ENCODE peak calls at places on chromosomes 1 and 21, in five cellular contexts. Q is sigmoid colon, A is Peyer's patch, I is stomach, L is heart right ventricle. T is an unnamed sample.

GRCh38 chr21:42252267-42252666 is 33.3 kb downstream of the ABCG1 start:
- DNase-seq in L (no peak), I (no peak), Q (no peak), A (no peak), T (no peak)

GRCh38 chr1:183304466-183305122 is 113.6 kb downstream of the NMNAT2 start:
- DNase-seq in I (no peak), A (no peak), Q (no peak), L (no peak), T (no peak)

GRCh38 chr1:20192364-20192763 is 6.0 kb upstream of the PLA2G2C start:
- DNase-seq in I (no peak), Q (no peak), L (no peak), A (no peak), T (no peak)

GRCh38 chr1:203090667-203091320 is 5.0 kb upstream of the MYOG start:
- DNase-seq in A (no peak), Q (no peak), I (peak; percentile 8), L (no peak), T (no peak)

GRCh38 chr1:102879439-102879993 is 228.8 kb downstream of the COL11A1 start:
- DNase-seq in L (no peak), Q (no peak), I (no peak), A (no peak), T (no peak)

GRCh38 chr1:93140106-93140505 is 40.1 kb downstream of the TMED5 start:
- DNase-seq in Q (no peak), A (no peak), I (no peak), L (no peak), T (no peak)

GRCh38 chr1:221440658-221441057 is 301.2 kb downstream of the DUSP10 start:
- DNase-seq in I (no peak), L (no peak), A (no peak), Q (peak; percentile 79), T (no peak)

GRCh38 chr1:43415901-43416300 is 26.2 kb downstream of the SZT2 start:
- DNase-seq in Q (no peak), L (no peak), I (no peak), A (no peak), T (no peak)

GRCh38 chr1:151680812-151681211 is 35.8 kb downstream of the CELF3 start:
- DNase-seq in A (no peak), L (no peak), Q (no peak), I (no peak), T (no peak)

GRCh38 chr1:218666263-218666662 is 321.1 kb downstream of the TGFB2 start:
- DNase-seq in A (no peak), L (no peak), Q (no peak), I (no peak), T (no peak)

GRCh38 chr1:158794247-158794646 is 13.2 kb upstream of the OR6N2 start:
- DNase-seq in A (no peak), Q (no peak), I (no peak), L (no peak), T (no peak)

GRCh38 chr1:171801395-171801990 is 20.0 kb downstream of the METTL13 start:
- DNase-seq in L (no peak), I (no peak), Q (no peak), A (no peak), T (no peak)

GRCh38 chr1:151401125-151401788 is 1.9 kb downstream of the PSMB4 start:
- DNase-seq in Q (no peak), A (no peak), L (no peak), I (no peak), T (no peak)

GRCh38 chr1:228087771-228088251 is 5.3 kb downstream of the ARF1 start:
- DNase-seq in Q (peak; percentile 58), L (no peak), I (no peak), A (no peak), T (peak; percentile 23)

GRCh38 chr1:21537511-21537931 is 28.3 kb downstream of the ALPL start:
- DNase-seq in I (peak; percentile 42), Q (no peak), A (no peak), L (peak; percentile 64), T (no peak)

GRCh38 chr21:33112670-33113596 is 43.0 kb downstream of the OLIG1 start:
- DNase-seq in I (no peak), A (no peak), Q (peak; percentile 38), L (no peak), T (no peak)

GRCh38 chr1:192521734-192522133 is 53.8 kb upstream of the RGS1 start:
- DNase-seq in L (no peak), I (no peak), A (no peak), Q (no peak), T (no peak)

GRCh38 chr1:197868751-197869501 is 33.5 kb upstream of the C1orf53 start:
- DNase-seq in Q (no peak), A (no peak), L (no peak), I (no peak), T (peak; percentile 12)

GRCh38 chr1:13584876-13585598 is 1.4 kb downstream of the PDPN start:
- DNase-seq in Q (no peak), L (no peak), A (no peak), I (no peak), T (no peak)

DNA sequence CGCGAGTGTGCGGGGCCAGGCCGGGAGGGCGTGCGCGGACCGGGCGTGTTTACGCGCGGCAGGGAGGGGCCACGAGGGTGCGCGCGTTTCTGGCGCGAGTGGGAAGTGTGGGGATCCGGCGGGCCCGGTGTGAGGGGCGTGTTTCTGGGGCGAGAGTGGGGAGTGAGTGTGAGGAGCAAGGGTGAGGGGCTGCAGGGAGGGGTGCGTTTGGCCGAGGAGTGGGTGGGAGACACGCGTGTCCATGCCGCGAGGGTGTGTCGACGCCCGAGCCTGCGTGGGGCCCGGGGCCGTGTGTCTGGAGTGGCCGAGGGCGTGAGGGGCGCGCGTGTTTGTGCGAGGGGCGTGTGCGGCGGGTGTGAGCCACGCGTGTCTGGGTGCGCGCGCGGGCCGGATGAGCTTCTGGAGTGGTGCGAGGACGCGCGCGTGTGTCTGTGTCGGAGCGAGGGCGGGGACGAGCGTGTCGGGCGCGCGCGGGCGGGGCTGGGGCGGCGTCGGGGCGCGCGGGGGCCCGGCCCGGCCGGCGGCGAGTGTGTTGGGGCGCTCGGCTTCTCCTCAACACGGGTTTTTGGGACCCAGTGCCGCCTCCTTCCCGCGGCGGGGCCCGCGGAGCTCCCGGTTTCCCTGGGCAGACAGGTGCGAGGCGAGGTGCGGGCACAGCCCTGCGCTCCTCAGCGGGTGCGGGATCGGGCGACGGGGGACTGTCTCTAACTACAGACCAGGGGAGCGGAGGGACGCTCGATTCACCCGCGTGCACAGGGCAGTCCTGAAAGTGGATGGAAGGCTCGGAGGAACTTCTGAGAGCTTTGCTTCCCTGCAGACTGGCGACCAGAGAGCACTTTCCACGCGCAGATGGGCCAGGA is 65.8 kb upstream of the VAMP3 start:
- DNase-seq in A (peak; percentile 21), L (peak; percentile 33), Q (peak; percentile 73), I (peak; percentile 38), T (peak; percentile 52)
- H3K4me3 ChIP-seq in A (peak overlapping the region; percentile 63), L (peak overlapping the region; percentile 25), Q (peak overlapping the region; percentile 53), I (peak overlapping the region; percentile 53), T (peak overlapping the region; percentile 56)

DNA sequence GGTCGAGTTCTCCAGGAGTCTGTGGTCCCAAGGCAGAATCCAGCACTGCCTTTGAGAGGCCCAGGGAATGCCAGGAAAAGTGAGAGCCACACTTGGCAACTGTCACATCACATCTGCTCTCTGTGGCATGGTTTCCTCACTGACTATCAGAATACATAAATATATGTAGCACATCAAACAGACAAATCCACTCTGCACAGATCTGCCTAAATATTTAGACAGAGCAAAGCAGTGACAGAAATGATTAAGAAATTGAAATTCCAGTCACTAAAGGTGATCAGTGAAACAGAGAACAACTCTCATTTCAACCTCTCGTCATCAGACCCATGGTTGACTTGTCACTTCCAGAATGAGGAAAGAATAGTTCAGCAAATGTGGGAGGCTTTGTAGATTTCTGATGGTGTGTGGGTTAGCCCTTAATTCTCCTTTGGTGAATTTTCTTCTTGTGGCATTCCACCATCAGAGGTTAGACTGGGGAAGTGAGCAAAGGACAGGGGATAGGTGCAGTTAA is 58.8 kb upstream of the MAN1A2 start:
- DNase-seq in L (no peak), A (no peak), I (no peak), Q (no peak), T (no peak)
- H3K9me3 ChIP-seq in L (no peaks in the 10 kb centered on the region), A (no peaks in the 10 kb centered on the region), I (no peaks in the 10 kb centered on the region), Q (no peaks in the 10 kb centered on the region), T (no peaks in the 10 kb centered on the region)

GRCh38 chr1:154199563-154199879 is 6.6 kb downstream of the CFAP141 start:
- DNase-seq in I (no peak), Q (no peak), A (no peak), L (no peak), T (no peak)

GRCh38 chr1:154193821-154194220 is 1.9 kb upstream of the TPM3 start:
- DNase-seq in L (no peak), I (peak; percentile 46), A (no peak), Q (no peak), T (no peak)

GRCh38 chr1:154198756-154199562 is 7.1 kb upstream of the TPM3 start:
- DNase-seq in A (peak; percentile 58), Q (no peak), L (no peak), I (no peak), T (peak; percentile 26)
- H3K4me3 ChIP-seq in A (no peak overlapping the region), Q (no peak overlapping the region), L (no peak overlapping the region), I (no peak overlapping the region), T (no peak overlapping the region)

GRCh38 chr1:2811526-2811905 is 10.0 kb upstream of the TTC34 start:
- DNase-seq in L (no peak), I (no peak), A (no peak), Q (no peak), T (no peak)

GRCh38 chr1:2812136-2812535 is 10.6 kb upstream of the TTC34 start:
- DNase-seq in Q (no peak), I (no peak), L (no peak), A (no peak), T (no peak)

GRCh38 chr1:2810899-2811525 is 9.5 kb upstream of the TTC34 start:
- DNase-seq in A (no peak), L (no peak), I (no peak), Q (no peak), T (no peak)

GRCh38 chr1:2814511-2815075 is 13.1 kb upstream of the TTC34 start:
- DNase-seq in Q (no peak), L (peak; percentile 9), I (no peak), A (no peak), T (no peak)

DNA sequence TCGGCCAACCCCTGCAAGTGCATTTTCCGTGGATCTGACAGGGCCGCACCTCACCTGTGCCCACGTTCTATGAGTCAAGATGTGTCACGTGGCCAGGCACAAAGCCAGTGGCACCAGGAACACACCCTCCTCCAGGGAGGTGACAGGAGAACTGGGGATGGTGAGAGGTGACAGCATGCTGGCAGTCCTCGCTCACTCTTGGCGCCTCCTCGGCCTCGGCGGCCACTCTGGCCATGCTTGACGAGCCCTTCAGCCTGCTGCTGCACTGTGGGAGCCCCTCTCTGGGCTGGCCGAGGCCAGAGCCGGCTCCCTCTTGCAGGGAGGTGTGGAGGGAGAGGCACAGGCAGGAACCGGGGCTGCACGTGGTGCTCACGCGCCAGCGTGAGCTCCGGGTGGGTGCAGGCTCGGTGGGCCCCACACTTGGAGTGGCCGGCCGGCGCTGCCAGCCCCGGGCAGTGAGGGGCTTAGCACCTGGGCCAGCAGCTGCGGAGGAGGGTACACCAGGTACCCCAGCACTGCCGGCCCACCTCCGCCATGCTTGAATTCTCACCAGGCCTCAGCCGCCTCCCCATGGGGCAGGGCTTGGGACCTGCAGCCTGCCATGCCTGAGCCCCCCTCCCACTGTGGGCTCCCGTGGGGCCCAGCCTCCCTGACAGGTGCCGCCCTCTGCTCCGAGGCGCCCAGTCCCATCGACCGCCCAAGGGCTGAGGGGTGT is 11.6 kb upstream of the TTC34 start:
- DNase-seq in I (no peak), Q (no peak), L (no peak), A (no peak), T (no peak)
- H3K9me3 ChIP-seq in I (peaks cover 18% of the 10 kb centered on the region), Q (peaks cover 2% of the 10 kb centered on the region), L (no peaks in the 10 kb centered on the region), A (no peaks in the 10 kb centered on the region), T (no peaks in the 10 kb centered on the region)

DNA sequence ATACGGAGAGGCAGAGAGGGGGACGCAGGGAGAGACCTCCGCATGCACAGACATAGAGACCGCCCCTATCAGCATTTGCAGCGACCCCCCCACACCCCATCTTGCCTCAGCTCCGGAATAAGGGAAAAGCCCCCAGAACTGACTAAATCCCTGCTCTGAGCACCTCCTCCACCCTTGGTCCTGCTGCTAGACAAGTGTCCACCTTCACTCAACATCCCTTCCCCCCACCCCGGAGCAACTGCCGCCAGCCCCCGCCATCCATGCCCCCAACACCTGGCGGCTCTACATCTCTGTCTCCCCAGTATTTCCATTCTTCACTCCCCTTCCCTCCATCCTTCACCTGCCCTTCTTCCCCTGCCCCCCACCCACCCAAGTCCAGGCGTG is 725 bp downstream of the SV2A start:
- DNase-seq in L (no peak), A (no peak), Q (no peak), I (no peak), T (no peak)
- H3K4me3 ChIP-seq in L (no peak overlapping the region), A (peak overlapping the region; percentile 52), Q (peak overlapping the region; percentile 65), I (peak overlapping the region; percentile 47), T (peak overlapping the region; percentile 79)